ENCODE peak calls at places on chromosomes 16 and 17, in six cellular contexts. V is esophagus muscularis mucosa, R is Calu3, W is B cell, P is cardiac muscle cell, B is tibial nerve. Z is an unnamed sample.

GRCh38 chr16:6862058-6862457 is 470.6 kb upstream of the RBFOX1 start:
- DNase-seq in R (no peak), V (no peak), B (no peak), P (no peak), W (no peak), Z (no peak)

GRCh38 chr17:8896641-8897635 is 29.5 kb upstream of the PIK3R6 start:
- DNase-seq in P (no peak), W (no peak), B (no peak), V (no peak), R (no peak), Z (peak)

GRCh38 chr16:52252680-52253079 is 294.3 kb downstream of the TOX3 start:
- DNase-seq in P (no peak), B (no peak), R (no peak), V (no peak), W (no peak), Z (no peak)

GRCh38 chr17:4444782-4445473 is 11.2 kb downstream of the SPNS3 start:
- DNase-seq in R (peak), P (peak), W (no peak), V (no peak), B (no peak), Z (no peak)

GRCh38 chr16:89330177-89330856 is 112.8 kb downstream of the ZNF778 start:
- DNase-seq in V (no peak), B (no peak), P (peak), W (no peak), R (peak), Z (peak)

GRCh38 chr17:76458580-76459490 is 5.9 kb upstream of the UBE2O start:
- DNase-seq in R (peak), W (peak), B (no peak), P (peak), V (no peak), Z (peak)

GRCh38 chr16:68445458-68445857 is 2.9 kb downstream of the SMPD3 start:
- DNase-seq in B (peak), V (no peak), W (no peak), P (peak), R (peak), Z (peak)

GRCh38 chr17:80619535-80620235 is 75.0 kb downstream of the RPTOR start:
- DNase-seq in P (no peak), V (no peak), B (no peak), W (no peak), R (peak), Z (no peak)

GRCh38 chr17:3710951-3711383 is 12.7 kb upstream of the HASPIN start:
- DNase-seq in P (peak), V (no peak), W (peak), R (no peak), B (no peak), Z (peak)

GRCh38 chr16:1335996-1336395 is 2.6 kb downstream of the BAIAP3 start:
- DNase-seq in V (no peak), B (no peak), R (no peak), P (no peak), W (no peak), Z (no peak)

GRCh38 chr16:16042076-16042475 is 92.7 kb downstream of the ABCC1 start:
- DNase-seq in V (no peak), W (no peak), B (no peak), P (peak), R (no peak), Z (no peak)

GRCh38 chr16:80084163-80084562 is 456.6 kb upstream of the DYNLRB2 start:
- DNase-seq in V (no peak), P (peak), R (no peak), W (no peak), B (no peak), Z (no peak)

GRCh38 chr17:79760197-79760906 is 17.6 kb upstream of the CBX2 start:
- DNase-seq in V (no peak), W (no peak), R (no peak), P (no peak), B (no peak), Z (no peak)

GRCh38 chr17:10210151-10210574 is 11.8 kb upstream of the GAS7 start:
- DNase-seq in P (peak), R (no peak), B (no peak), W (no peak), V (no peak), Z (no peak)

GRCh38 chr16:20849587-20850390 is 43.5 kb downstream of the REXO5 start:
- DNase-seq in P (peak), V (no peak), B (peak), R (peak), W (peak), Z (peak)

GRCh38 chr16:73956592-73957495 is 339.8 kb upstream of the PSMD7 start:
- DNase-seq in P (peak), R (peak), V (no peak), B (peak), W (peak), Z (peak)

GRCh38 chr16:8660841-8661301 is 13.5 kb upstream of the ABAT start:
- DNase-seq in W (peak), P (peak), V (no peak), B (peak), R (peak), Z (peak)

GRCh38 chr16:64445245-64445644 is 676.6 kb downstream of the CDH11 start:
- DNase-seq in R (no peak), V (no peak), B (no peak), W (no peak), P (no peak), Z (no peak)

GRCh38 chr16:85686912-85687591 is 1.7 kb downstream of the GINS2 start:
- DNase-seq in V (no peak), W (no peak), R (no peak), B (no peak), P (no peak), Z (peak)

GRCh38 chr17:42118545-42118944 is 2.6 kb downstream of the KAT2A start:
- DNase-seq in B (no peak), W (peak), P (peak), R (peak), V (no peak), Z (peak)

GRCh38 chr17:82374626-82375331 is 3.2 kb downstream of the UTS2R start:
- DNase-seq in V (no peak), W (no peak), B (no peak), R (no peak), P (no peak), Z (no peak)

GRCh38 chr17:47246120-47246519 is 7.5 kb upstream of the ITGB3 start:
- DNase-seq in V (no peak), R (no peak), B (no peak), P (no peak), W (no peak), Z (no peak)

GRCh38 chr17:66549731-66550207 is 247.4 kb downstream of the PRKCA start:
- DNase-seq in P (peak), W (no peak), V (no peak), R (no peak), B (no peak), Z (no peak)

GRCh38 chr17:62688398-62689140 is 61.1 kb downstream of the MRC2 start:
- DNase-seq in B (no peak), V (no peak), R (no peak), P (no peak), W (no peak), Z (no peak)

GRCh38 chr17:31216053-31216751 is 80.8 kb downstream of the OMG start:
- DNase-seq in P (peak), V (no peak), B (no peak), W (peak), R (no peak), Z (no peak)

GRCh38 chr17:81537343-81537855 is 9.2 kb downstream of the FSCN2 start:
- DNase-seq in V (no peak), R (peak), W (peak), B (no peak), P (peak), Z (peak)

GRCh38 chr16:30659507-30660423 is 1.5 kb downstream of the FBRS start:
- DNase-seq in B (no peak), R (peak), P (no peak), V (no peak), W (peak), Z (peak)

DNA sequence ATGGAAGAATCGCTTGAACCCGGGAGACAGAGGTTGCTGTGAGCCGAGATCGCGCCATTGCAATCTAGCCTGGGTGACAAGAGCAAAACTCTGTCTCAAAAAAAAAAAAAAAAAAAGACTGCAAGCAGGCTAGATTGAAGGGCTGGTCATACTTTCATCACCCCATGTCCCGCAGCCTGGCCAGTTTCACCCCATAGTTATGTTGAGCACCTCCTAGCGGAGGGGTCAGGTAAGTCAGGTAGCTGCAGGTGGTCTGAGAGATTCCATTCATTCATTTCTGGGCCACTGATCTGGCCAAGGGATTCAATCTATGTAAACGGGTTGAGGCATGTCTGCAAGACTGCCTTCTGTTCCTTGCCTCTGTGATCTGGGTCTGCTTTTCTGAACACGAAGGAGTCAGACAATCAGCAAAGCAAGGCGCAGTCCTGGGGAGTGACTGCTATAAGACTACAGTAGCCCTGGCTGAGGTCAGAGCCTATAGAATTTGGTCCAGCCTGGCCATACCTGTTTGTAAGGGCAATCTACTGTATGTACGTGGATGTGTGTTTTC is 23.6 kb upstream of the BPTF start:
- DNase-seq in P (no peak), B (no peak), R (no peak), W (no peak), V (no peak), Z (no peak)
- TF ChIP-seq CTCF in P (no peak), B (no peak), R (no peak), W (no peak), V (no peak), Z (no peak)

GRCh38 chr17:39391448-39391847 is 10.0 kb downstream of the FBXL20 start:
- DNase-seq in V (no peak), W (no peak), R (no peak), B (no peak), P (no peak), Z (no peak)

GRCh38 chr17:39393732-39394131 is 7.7 kb downstream of the FBXL20 start:
- DNase-seq in V (no peak), B (no peak), R (no peak), W (no peak), P (peak), Z (no peak)
- TF ChIP-seq CTCF in V (no peak), B (no peak), R (no peak), W (no peak), P (no peak), Z (no peak)

GRCh38 chr16:17474572-17474971 is 3.8 kb upstream of the XYLT1 start:
- DNase-seq in R (no peak), B (no peak), V (no peak), W (peak), P (no peak), Z (peak)
- TF ChIP-seq CTCF in R (no peak), B (no peak), V (no peak), W (no peak), P (no peak), Z (no peak)

DNA sequence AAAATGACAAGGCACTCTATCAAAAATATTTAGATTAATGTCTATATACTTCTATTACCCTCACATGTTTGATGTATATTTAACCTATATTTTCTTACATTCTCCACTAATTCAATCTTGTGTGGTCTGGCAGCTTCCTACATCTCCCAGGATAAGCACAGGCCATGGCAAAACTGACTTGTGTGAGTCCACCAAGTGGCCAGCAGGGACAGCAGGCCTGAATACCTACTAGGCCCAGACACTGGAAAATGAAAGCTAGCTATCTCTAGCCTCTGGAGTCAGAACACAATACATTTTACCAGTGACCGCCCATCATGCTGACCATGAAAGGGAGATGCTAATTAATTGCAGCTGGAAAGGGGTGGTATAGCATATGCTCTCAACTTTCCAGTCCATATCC is 132.3 kb downstream of the PCTP start:
- DNase-seq in V (no peak), R (no peak), W (no peak), P (no peak), B (no peak), Z (no peak)
- TF ChIP-seq CTCF in V (no peak), R (no peak), W (no peak), P (no peak), B (no peak), Z (no peak)

Z was measured in activated CD8-positive, alpha-beta T cell treated with anti-CD3 and anti-CD28 coated beads for 36 hours.